ENCODE peak calls at places on chromosome 15, in six cellular contexts. One of them, this sample, is unnamed.
A peak's percentile ranks its signal among the peaks of the same experiment; 100 is the strongest.

GRCh38 chr15:66404532-66404931 is 17.8 kb downstream of the MAP2K1 start:
- DNase-seq in stomach: no peak
- DNase-seq in HepG2: no peak
- DNase-seq in sigmoid colon: no peak
- DNase-seq in A549: no peak
- DNase-seq in esophagus muscularis mucosa: no peak
- DNase-seq in this sample: no peak

GRCh38 chr15:40066531-40066930 is 27.6 kb upstream of the SRP14 start:
- DNase-seq in sigmoid colon: no peak
- DNase-seq in HepG2: no peak
- DNase-seq in A549: no peak
- DNase-seq in esophagus muscularis mucosa: no peak
- DNase-seq in stomach: no peak
- DNase-seq in this sample: no peak

GRCh38 chr15:39624806-39625205 is 43.9 kb downstream of the THBS1 start:
- DNase-seq in A549: no peak
- DNase-seq in HepG2: peak; percentile 50
- DNase-seq in esophagus muscularis mucosa: no peak
- DNase-seq in sigmoid colon: peak; percentile 83
- DNase-seq in stomach: peak; percentile 39
- DNase-seq in this sample: peak; percentile 68

GRCh38 chr15:88908123-88908522 is 5.1 kb downstream of the MFGE8 start:
- DNase-seq in HepG2: no peak
- DNase-seq in stomach: no peak
- DNase-seq in A549: no peak
- DNase-seq in esophagus muscularis mucosa: no peak
- DNase-seq in sigmoid colon: peak; percentile 50
- DNase-seq in this sample: no peak

GRCh38 chr15:68354923-68355322 is 77.0 kb downstream of the ITGA11 start:
- DNase-seq in sigmoid colon: no peak
- DNase-seq in A549: peak; percentile 76
- DNase-seq in stomach: no peak
- DNase-seq in esophagus muscularis mucosa: no peak
- DNase-seq in HepG2: peak; percentile 11
- DNase-seq in this sample: no peak

GRCh38 chr15:48554112-48554511 is 91.4 kb downstream of the FBN1 start:
- DNase-seq in stomach: no peak
- DNase-seq in esophagus muscularis mucosa: no peak
- DNase-seq in HepG2: no peak
- DNase-seq in sigmoid colon: no peak
- DNase-seq in A549: no peak
- DNase-seq in this sample: no peak

GRCh38 chr15:48645558-48646330 is at the start of gene FBN1:
- DNase-seq in A549: peak; percentile 40
- DNase-seq in HepG2: peak; percentile 15
- DNase-seq in sigmoid colon: peak; percentile 90
- DNase-seq in stomach: peak; percentile 31
- DNase-seq in esophagus muscularis mucosa: peak; percentile 94
- DNase-seq in this sample: peak; percentile 87

GRCh38 chr15:52076889-52077781 is 35.4 kb downstream of the BCL2L10 start:
- DNase-seq in A549: peak; percentile 71
- DNase-seq in HepG2: peak; percentile 41
- DNase-seq in esophagus muscularis mucosa: no peak
- DNase-seq in stomach: no peak
- DNase-seq in sigmoid colon: no peak
- DNase-seq in this sample: no peak

GRCh38 chr15:60118146-60118545 is 114.0 kb downstream of the FOXB1 start:
- DNase-seq in sigmoid colon: no peak
- DNase-seq in esophagus muscularis mucosa: peak; percentile 62
- DNase-seq in A549: no peak
- DNase-seq in stomach: no peak
- DNase-seq in HepG2: no peak
- DNase-seq in this sample: no peak

GRCh38 chr15:73366766-73367623 is 1.8 kb downstream of the HCN4 start:
- DNase-seq in A549: no peak
- DNase-seq in esophagus muscularis mucosa: no peak
- DNase-seq in sigmoid colon: no peak
- DNase-seq in stomach: no peak
- DNase-seq in HepG2: no peak
- DNase-seq in this sample: no peak

GRCh38 chr15:101613130-101614000 is 38.8 kb downstream of the TM2D3 start:
- DNase-seq in HepG2: peak; percentile 65
- DNase-seq in sigmoid colon: peak; percentile 85
- DNase-seq in stomach: peak; percentile 81
- DNase-seq in esophagus muscularis mucosa: no peak
- DNase-seq in A549: no peak
- DNase-seq in this sample: peak; percentile 41

GRCh38 chr15:66935121-66935520 is 130.3 kb upstream of the SMAD3 start:
- DNase-seq in HepG2: no peak
- DNase-seq in A549: no peak
- DNase-seq in sigmoid colon: peak; percentile 13
- DNase-seq in stomach: no peak
- DNase-seq in esophagus muscularis mucosa: no peak
- DNase-seq in this sample: peak; percentile 7

GRCh38 chr15:29870495-29871151 is 48.4 kb upstream of the TJP1 start:
- DNase-seq in esophagus muscularis mucosa: no peak
- DNase-seq in stomach: no peak
- DNase-seq in HepG2: no peak
- DNase-seq in A549: no peak
- DNase-seq in sigmoid colon: no peak
- DNase-seq in this sample: no peak

GRCh38 chr15:40928351-40928974 is 677 bp upstream of the DLL4 start:
- DNase-seq in A549: no peak
- DNase-seq in sigmoid colon: no peak
- DNase-seq in esophagus muscularis mucosa: no peak
- DNase-seq in HepG2: no peak
- DNase-seq in stomach: no peak
- DNase-seq in this sample: peak; percentile 53

GRCh38 chr15:96544162-96544756 is 213.8 kb downstream of the NR2F2 start:
- DNase-seq in sigmoid colon: no peak
- DNase-seq in A549: no peak
- DNase-seq in esophagus muscularis mucosa: no peak
- DNase-seq in HepG2: no peak
- DNase-seq in stomach: no peak
- DNase-seq in this sample: no peak

GRCh38 chr15:76953913-76954312 is 22.4 kb downstream of the RCN2 start:
- DNase-seq in sigmoid colon: no peak
- DNase-seq in A549: no peak
- DNase-seq in HepG2: no peak
- DNase-seq in stomach: no peak
- DNase-seq in esophagus muscularis mucosa: no peak
- DNase-seq in this sample: no peak

GRCh38 chr15:60635507-60636352 is 156.8 kb upstream of the ICE2 start:
- DNase-seq in stomach: no peak
- DNase-seq in HepG2: no peak
- DNase-seq in sigmoid colon: no peak
- DNase-seq in esophagus muscularis mucosa: no peak
- DNase-seq in A549: no peak
- DNase-seq in this sample: no peak

GRCh38 chr15:50798684-50799083 is 33.2 kb upstream of the SPPL2A start:
- DNase-seq in stomach: no peak
- DNase-seq in esophagus muscularis mucosa: no peak
- DNase-seq in HepG2: no peak
- DNase-seq in sigmoid colon: no peak
- DNase-seq in A549: no peak
- DNase-seq in this sample: no peak

GRCh38 chr15:50127255-50127777 is 8.3 kb upstream of the ATP8B4 start:
- DNase-seq in stomach: no peak
- DNase-seq in A549: no peak
- DNase-seq in sigmoid colon: no peak
- DNase-seq in esophagus muscularis mucosa: no peak
- DNase-seq in HepG2: peak; percentile 24
- DNase-seq in this sample: no peak

DNA sequence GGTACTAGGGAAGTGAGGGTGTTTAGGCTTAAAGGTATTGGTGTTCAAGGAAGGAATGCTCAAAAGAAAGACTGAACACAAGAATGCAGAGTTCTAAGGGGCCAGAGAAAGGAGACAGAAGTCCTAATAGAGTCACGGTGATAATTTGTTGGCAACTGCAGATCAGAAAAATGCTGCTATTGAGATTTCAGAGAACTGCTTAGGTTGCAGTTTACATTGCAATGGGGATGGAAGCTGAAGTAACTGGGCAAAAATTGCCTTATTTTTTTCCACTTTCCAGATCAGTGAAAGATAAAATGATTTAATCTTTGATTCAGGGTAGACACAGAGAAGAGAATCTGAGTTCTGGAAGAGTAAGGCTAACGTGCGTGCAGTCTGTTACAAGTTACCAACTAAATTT is 199.8 kb downstream of the SQOR start:
- DNase-seq in esophagus muscularis mucosa: no peak
- DNase-seq in A549: no peak
- DNase-seq in stomach: no peak
- DNase-seq in HepG2: no peak
- DNase-seq in sigmoid colon: no peak
- DNase-seq in this sample: no peak
- H3K4me3 ChIP-seq in esophagus muscularis mucosa: no peak overlapping the region
- H3K4me3 ChIP-seq in A549: no peak overlapping the region
- H3K4me3 ChIP-seq in stomach: no peak overlapping the region
- H3K4me3 ChIP-seq in HepG2: no peak overlapping the region
- H3K4me3 ChIP-seq in sigmoid colon: no peak overlapping the region
- H3K4me3 ChIP-seq in this sample: no peak overlapping the region

GRCh38 chr15:57731543-57732103 is 25.1 kb downstream of the POLR2M start:
- DNase-seq in sigmoid colon: no peak
- DNase-seq in esophagus muscularis mucosa: peak; percentile 74
- DNase-seq in A549: no peak
- DNase-seq in stomach: no peak
- DNase-seq in HepG2: no peak
- DNase-seq in this sample: no peak

GRCh38 chr15:57735406-57735805 is 28.9 kb downstream of the POLR2M start:
- DNase-seq in sigmoid colon: no peak
- DNase-seq in stomach: no peak
- DNase-seq in esophagus muscularis mucosa: peak; percentile 50
- DNase-seq in HepG2: no peak
- DNase-seq in A549: no peak
- DNase-seq in this sample: no peak

GRCh38 chr15:57734860-57735259 is 28.3 kb downstream of the POLR2M start:
- DNase-seq in A549: no peak
- DNase-seq in sigmoid colon: no peak
- DNase-seq in HepG2: no peak
- DNase-seq in esophagus muscularis mucosa: no peak
- DNase-seq in stomach: no peak
- DNase-seq in this sample: no peak

GRCh38 chr15:57735891-57736290 is 29.4 kb downstream of the POLR2M start:
- DNase-seq in sigmoid colon: no peak
- DNase-seq in A549: no peak
- DNase-seq in esophagus muscularis mucosa: no peak
- DNase-seq in HepG2: no peak
- DNase-seq in stomach: no peak
- DNase-seq in this sample: no peak

DNA sequence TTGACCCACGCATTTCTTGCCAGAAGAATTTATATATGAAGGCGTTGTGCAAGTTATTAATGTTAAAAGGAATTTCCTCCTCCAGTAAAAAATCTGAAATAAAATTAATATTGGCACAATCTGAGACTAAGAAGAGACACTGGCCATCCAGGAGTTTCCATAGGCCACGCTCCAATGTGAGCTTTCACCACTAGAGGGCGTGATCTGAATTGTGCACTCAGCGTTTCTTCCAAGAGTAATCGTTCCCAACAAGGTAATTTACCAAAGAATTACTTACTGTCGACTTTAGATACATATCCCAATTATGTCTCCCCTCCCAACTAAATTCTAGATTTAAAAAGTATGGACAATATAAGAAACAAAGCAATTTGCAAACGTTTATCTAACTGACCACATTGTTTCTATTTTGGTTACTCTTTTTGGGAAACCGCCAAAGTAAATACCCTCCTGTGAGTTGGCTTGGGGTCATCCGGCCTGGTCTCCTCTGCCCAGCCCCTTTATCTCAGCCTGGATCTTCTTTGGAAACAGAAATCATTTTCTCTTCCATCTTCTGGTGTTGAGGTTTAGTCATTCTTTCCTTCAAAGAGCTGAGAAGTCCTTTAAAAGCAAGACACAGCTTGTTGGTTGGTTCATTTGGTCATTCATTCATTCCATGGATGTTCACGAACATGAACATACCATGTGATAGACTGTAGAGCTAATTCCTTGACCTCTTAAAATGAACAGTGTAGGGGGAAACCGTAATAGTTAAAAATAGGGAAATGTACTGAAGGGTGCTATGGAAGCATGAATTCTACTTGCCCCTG is 26.2 kb downstream of the POLR2M start:
- DNase-seq in esophagus muscularis mucosa: peak; percentile 90
- DNase-seq in A549: peak; percentile 46
- DNase-seq in HepG2: peak; percentile 49
- DNase-seq in sigmoid colon: no peak
- DNase-seq in stomach: peak; percentile 63
- DNase-seq in this sample: no peak
- TF ChIP-seq EP300 in esophagus muscularis mucosa: no peak
- TF ChIP-seq EP300 in A549: no peak
- TF ChIP-seq EP300 in HepG2: no peak
- TF ChIP-seq EP300 in sigmoid colon: no peak
- TF ChIP-seq EP300 in stomach: no peak
- TF ChIP-seq EP300 in this sample: no peak

DNA sequence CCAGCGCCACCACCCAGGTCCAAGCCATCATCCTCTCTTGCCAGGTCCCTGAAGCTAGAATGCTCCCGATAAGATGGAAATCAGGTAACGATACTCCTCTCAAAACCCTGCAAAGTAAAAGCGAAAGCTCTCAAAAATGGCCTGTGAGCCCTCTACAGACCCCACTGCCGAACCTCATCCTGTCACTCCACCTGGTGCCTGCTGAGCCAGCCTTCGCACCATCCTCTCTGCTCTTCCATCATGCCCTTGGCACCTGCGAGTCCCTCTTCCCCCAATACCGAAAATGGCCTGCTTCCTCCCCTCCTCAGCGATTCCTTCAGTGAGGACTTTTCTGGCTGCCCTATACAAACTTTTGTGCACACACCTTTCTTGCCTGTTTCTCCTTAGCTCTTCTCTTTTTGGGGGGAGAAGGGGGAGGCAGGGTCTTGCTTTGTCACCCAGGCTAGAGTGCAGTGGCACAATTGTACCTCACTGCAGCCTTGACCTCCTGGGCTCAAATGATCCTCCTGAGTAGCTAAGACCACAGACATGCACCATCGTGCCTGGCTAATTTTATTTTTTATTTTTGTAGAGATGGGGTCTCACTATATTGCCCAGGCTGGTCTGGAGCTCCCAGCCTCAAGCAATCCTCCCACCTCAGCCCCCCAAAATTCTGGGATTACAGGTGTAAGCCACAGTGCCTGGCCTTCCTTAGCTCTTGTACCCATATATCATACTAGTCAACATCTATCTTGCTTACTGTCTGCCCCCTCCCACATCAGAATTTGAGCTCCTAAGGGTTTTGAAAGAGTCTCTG is 3.0 kb downstream of the IDH2 start:
- DNase-seq in stomach: no peak
- DNase-seq in esophagus muscularis mucosa: no peak
- DNase-seq in sigmoid colon: no peak
- DNase-seq in A549: no peak
- DNase-seq in HepG2: no peak
- DNase-seq in this sample: no peak
- H3K27ac ChIP-seq in stomach: peak overlapping the region; percentile 98
- H3K27ac ChIP-seq in esophagus muscularis mucosa: peak overlapping the region; percentile 99
- H3K27ac ChIP-seq in sigmoid colon: peak overlapping the region; percentile 99
- H3K27ac ChIP-seq in A549: no peak overlapping the region
- H3K27ac ChIP-seq in HepG2: no peak overlapping the region
- H3K27ac ChIP-seq in this sample: peak overlapping the region; percentile 96

GRCh38 chr15:98889930-98890695 is 117.5 kb downstream of the PGPEP1L start:
- DNase-seq in stomach: no peak
- DNase-seq in HepG2: no peak
- DNase-seq in A549: no peak
- DNase-seq in sigmoid colon: no peak
- DNase-seq in esophagus muscularis mucosa: no peak
- DNase-seq in this sample: no peak
- H3K4me3 ChIP-seq in stomach: no peak overlapping the region
- H3K4me3 ChIP-seq in HepG2: no peak overlapping the region
- H3K4me3 ChIP-seq in A549: no peak overlapping the region
- H3K4me3 ChIP-seq in sigmoid colon: no peak overlapping the region
- H3K4me3 ChIP-seq in esophagus muscularis mucosa: no peak overlapping the region
- H3K4me3 ChIP-seq in this sample: no peak overlapping the region

GRCh38 chr15:83732770-83733169 is 78.8 kb downstream of the ADAMTSL3 start:
- DNase-seq in sigmoid colon: no peak
- DNase-seq in A549: no peak
- DNase-seq in esophagus muscularis mucosa: no peak
- DNase-seq in stomach: no peak
- DNase-seq in HepG2: no peak
- DNase-seq in this sample: no peak
- TF ChIP-seq EP300 in sigmoid colon: no peak
- TF ChIP-seq EP300 in A549: no peak
- TF ChIP-seq EP300 in esophagus muscularis mucosa: no peak
- TF ChIP-seq EP300 in stomach: no peak
- TF ChIP-seq EP300 in HepG2: no peak
- TF ChIP-seq EP300 in this sample: no peak

This sample was measured in upper lobe of left lung.